ENCODE peak calls at places on chromosomes 2 and 18, in four cellular contexts. S is K562, U is A549, G is GM12878. V is an unnamed sample.

GRCh38 chr18:22297008-22297407 is 120.7 kb downstream of the CTAGE1 start:
- DNase-seq in U (no peak), G (no peak), S (no peak), V (no peak)

GRCh38 chr2:175004980-175005832 is at the start of gene CHN1:
- DNase-seq in S (peak), G (no peak), U (peak), V (peak)

GRCh38 chr2:221443631-221444030 is 128.5 kb downstream of the EPHA4 start:
- DNase-seq in S (no peak), U (no peak), G (no peak), V (no peak)

GRCh38 chr2:57207191-57207590 is 839.4 kb upstream of the VRK2 start:
- DNase-seq in S (no peak), G (no peak), U (no peak), V (no peak)

GRCh38 chr2:41928593-41928992 is 119.2 kb upstream of the PKDCC start:
- DNase-seq in U (peak), S (no peak), G (no peak), V (peak)

GRCh38 chr18:75121266-75121665 is 87.7 kb downstream of the PTGR3 start:
- DNase-seq in S (no peak), U (no peak), G (no peak), V (no peak)

GRCh38 chr2:9336534-9337354 is 86.6 kb downstream of the ITGB1BP1 start:
- DNase-seq in U (peak), G (no peak), S (peak), V (peak)

GRCh38 chr2:167147254-167147941 is 259.1 kb downstream of the XIRP2 start:
- DNase-seq in U (no peak), G (no peak), S (no peak), V (no peak)

GRCh38 chr2:17592731-17593409 is 52.4 kb downstream of the VSNL1 start:
- DNase-seq in G (no peak), S (no peak), U (no peak), V (no peak)

GRCh38 chr2:105403785-105404698 is 5.2 kb upstream of the FHL2 start:
- DNase-seq in U (peak), G (no peak), S (peak), V (peak)

GRCh38 chr18:76422838-76423237 is 72.2 kb downstream of the ZNF516 start:
- DNase-seq in U (no peak), S (no peak), G (no peak), V (no peak)

GRCh38 chr2:192250961-192251360 is 56.2 kb upstream of the TMEFF2 start:
- DNase-seq in U (no peak), S (no peak), G (no peak), V (no peak)

GRCh38 chr2:25567406-25567805 is 106.0 kb downstream of the DTNB start:
- DNase-seq in G (peak), S (peak), U (peak), V (peak)

GRCh38 chr2:65320042-65320711 is 92.5 kb downstream of the ACTR2 start:
- DNase-seq in G (peak), U (peak), S (no peak), V (peak)

GRCh38 chr2:23489471-23490400 is 104.8 kb downstream of the KLHL29 start:
- DNase-seq in U (no peak), S (no peak), G (no peak), V (no peak)

GRCh38 chr2:20221939-20222768 is 2.8 kb downstream of the SDC1 start:
- DNase-seq in U (no peak), S (no peak), G (peak), V (no peak)

GRCh38 chr2:70084973-70085710 is 2.1 kb upstream of the PCBP1 start:
- DNase-seq in G (peak), S (peak), U (no peak), V (no peak)
- TF ChIP-seq POLR2A in G (peak), S (no peak), U (no peak), V (no peak)

DNA sequence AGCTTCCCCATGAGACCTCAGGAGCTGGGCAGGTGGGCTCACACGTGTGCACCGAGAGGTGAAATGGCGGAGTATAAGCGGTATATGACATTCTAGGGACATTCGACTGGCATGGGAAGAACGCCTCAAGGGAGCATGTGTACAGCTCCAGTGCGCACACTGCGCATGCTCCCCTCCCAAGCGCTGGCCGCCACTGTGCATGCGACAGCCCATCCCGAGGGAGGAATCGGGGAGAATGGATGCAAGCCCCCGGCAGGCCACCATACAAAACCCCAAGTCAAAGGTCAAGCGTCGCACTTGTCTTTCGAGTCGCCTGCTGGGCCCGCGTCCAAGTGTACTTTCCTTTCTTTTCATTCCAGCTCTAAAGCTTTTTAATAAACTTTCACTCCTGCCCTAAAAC is 103.4 kb upstream of the ODC1 start:
- DNase-seq in G (no peak), U (no peak), S (no peak), V (no peak)
- TF ChIP-seq RCOR1 in G (no peak), U (no peak), S (no peak), V (no peak)

DNA sequence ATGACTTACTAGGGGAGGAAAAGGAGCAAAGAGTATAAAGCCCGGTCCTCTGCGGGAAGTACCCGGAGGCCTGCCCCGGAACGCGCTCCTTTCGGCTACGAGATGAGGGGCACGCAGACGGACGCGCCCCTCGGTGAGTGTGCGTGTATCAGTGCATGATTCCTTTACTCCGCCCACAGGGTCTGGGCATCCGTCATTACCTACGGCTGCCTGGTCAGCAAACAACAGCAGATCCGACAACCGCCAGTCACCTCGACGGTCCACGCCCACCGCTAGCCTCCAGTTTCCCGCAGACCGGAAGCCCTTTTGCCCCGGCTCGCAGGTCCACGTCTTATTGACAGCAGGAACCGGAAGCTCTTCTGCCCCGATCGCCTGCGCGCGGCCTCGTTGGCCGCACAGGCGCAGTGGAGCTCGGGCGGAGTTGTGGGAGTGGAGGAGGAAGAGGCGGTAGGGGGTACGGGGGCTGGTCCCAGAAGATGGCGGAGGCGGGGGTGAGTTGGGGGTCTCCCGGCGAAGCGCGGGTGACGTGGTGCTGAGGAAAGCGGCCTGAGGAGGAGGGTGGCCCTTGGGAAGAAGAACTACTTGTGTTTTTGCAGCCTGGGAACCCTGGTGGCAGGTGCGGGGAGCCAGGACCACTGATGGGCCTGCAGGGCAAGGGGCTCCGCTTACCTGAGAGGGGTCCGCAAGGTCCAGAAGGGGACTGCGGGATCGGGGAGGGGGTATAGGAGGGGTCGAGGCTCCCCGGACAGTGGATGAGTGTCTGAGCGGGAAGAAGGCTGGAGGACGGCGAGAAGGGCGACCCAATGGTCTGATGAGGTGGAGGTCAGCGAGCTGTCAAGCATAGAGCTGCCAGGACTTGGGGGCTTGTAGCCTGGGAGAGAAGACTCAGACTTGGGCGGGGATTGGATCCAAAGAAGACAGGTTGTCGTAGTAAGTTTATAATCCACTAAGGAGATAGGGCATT is at the start of gene INSIG2:
- DNase-seq in U (peak), S (peak), G (peak), V (peak)
- TF ChIP-seq POLR2A in U (peak), S (peak), G (peak), V (no peak)

DNA sequence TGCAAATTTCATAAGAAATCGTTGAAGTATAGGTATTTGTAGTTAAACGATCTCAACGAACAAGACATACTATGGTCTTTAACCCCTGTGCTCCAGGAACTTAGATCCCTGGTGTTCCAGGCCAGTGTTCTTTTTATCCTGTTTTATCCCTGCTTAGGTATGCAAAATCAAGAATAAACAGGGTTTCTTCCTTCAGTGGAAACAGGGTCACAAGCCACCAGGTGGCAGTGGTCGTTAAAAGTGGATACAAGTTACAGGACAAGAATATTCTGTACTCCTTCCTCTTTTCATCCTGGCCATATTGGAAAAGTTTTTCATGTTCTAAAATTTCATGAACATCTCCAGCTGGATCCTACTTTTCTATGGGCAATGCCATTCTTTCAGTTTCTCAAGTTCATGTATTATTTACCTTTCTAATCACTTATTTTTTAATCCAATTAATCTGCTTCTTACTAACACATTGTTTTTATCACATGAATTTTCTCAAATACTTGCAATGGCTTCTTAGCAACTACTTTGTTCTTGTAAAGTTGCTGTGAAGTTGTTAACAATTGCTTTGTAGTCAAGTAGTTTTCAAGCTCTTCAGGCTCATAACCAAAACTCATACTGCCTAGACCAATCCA is 16.4 kb upstream of the HNMT start:
- DNase-seq in S (peak), U (peak), G (no peak), V (peak)
- TF ChIP-seq RCOR1 in S (no peak), U (no peak), G (no peak), V (no peak)

GRCh38 chr2:151267537-151267936 is 5.9 kb upstream of the RBM43 start:
- DNase-seq in G (no peak), U (no peak), S (no peak), V (no peak)
- TF ChIP-seq POLR2A in G (no peak), U (no peak), S (no peak), V (no peak)